ENCODE peak calls at places on chromosome 13, in seven cellular contexts. One of them, this sample, is unnamed.

GRCh38 chr13:106373989-106374572 is 161.4 kb downstream of the EFNB2 start:
- DNase-seq in choroid plexus epithelial cell: peak
- DNase-seq in cardiac muscle cell: no peak
- DNase-seq in hepatocyte: peak
- DNase-seq in fibroblast of lung: peak
- DNase-seq in ovary: no peak
- DNase-seq in AG10803: peak
- DNase-seq in this sample: no peak

GRCh38 chr13:97273341-97273831 is 51.3 kb downstream of the MBNL2 start:
- DNase-seq in choroid plexus epithelial cell: no peak
- DNase-seq in cardiac muscle cell: no peak
- DNase-seq in hepatocyte: no peak
- DNase-seq in fibroblast of lung: peak
- DNase-seq in ovary: no peak
- DNase-seq in AG10803: peak
- DNase-seq in this sample: no peak

GRCh38 chr13:91347996-91348905 is 764 bp downstream of the MIR17HG start:
- DNase-seq in choroid plexus epithelial cell: peak
- DNase-seq in cardiac muscle cell: peak
- DNase-seq in hepatocyte: peak
- DNase-seq in fibroblast of lung: peak
- DNase-seq in ovary: peak
- DNase-seq in AG10803: peak
- DNase-seq in this sample: no peak

GRCh38 chr13:42078113-42078769 is 29.8 kb downstream of the DGKH start:
- DNase-seq in choroid plexus epithelial cell: no peak
- DNase-seq in cardiac muscle cell: peak
- DNase-seq in hepatocyte: no peak
- DNase-seq in fibroblast of lung: no peak
- DNase-seq in ovary: no peak
- DNase-seq in AG10803: peak
- DNase-seq in this sample: no peak

GRCh38 chr13:80334582-80335260 is 6.2 kb downstream of the SPRY2 start:
- DNase-seq in choroid plexus epithelial cell: peak
- DNase-seq in cardiac muscle cell: no peak
- DNase-seq in hepatocyte: no peak
- DNase-seq in fibroblast of lung: peak
- DNase-seq in ovary: no peak
- DNase-seq in AG10803: no peak
- DNase-seq in this sample: no peak

GRCh38 chr13:40341501-40341900 is 324.9 kb downstream of the FOXO1 start:
- DNase-seq in choroid plexus epithelial cell: no peak
- DNase-seq in cardiac muscle cell: no peak
- DNase-seq in hepatocyte: no peak
- DNase-seq in fibroblast of lung: no peak
- DNase-seq in ovary: no peak
- DNase-seq in AG10803: no peak
- DNase-seq in this sample: no peak

GRCh38 chr13:109835321-109835720 is 48.9 kb upstream of the IRS2 start:
- DNase-seq in choroid plexus epithelial cell: peak
- DNase-seq in cardiac muscle cell: no peak
- DNase-seq in hepatocyte: no peak
- DNase-seq in fibroblast of lung: peak
- DNase-seq in ovary: no peak
- DNase-seq in AG10803: peak
- DNase-seq in this sample: no peak

GRCh38 chr13:110187501-110188161 is 119.3 kb downstream of the COL4A1 start:
- DNase-seq in choroid plexus epithelial cell: peak
- DNase-seq in cardiac muscle cell: peak
- DNase-seq in hepatocyte: peak
- DNase-seq in fibroblast of lung: peak
- DNase-seq in ovary: no peak
- DNase-seq in AG10803: peak
- DNase-seq in this sample: no peak

GRCh38 chr13:96020155-96020575 is 33.0 kb downstream of the UGGT2 start:
- DNase-seq in choroid plexus epithelial cell: peak
- DNase-seq in cardiac muscle cell: peak
- DNase-seq in hepatocyte: peak
- DNase-seq in fibroblast of lung: peak
- DNase-seq in ovary: no peak
- DNase-seq in AG10803: peak
- DNase-seq in this sample: peak

GRCh38 chr13:40403509-40404241 is 262.8 kb downstream of the FOXO1 start:
- DNase-seq in choroid plexus epithelial cell: no peak
- DNase-seq in cardiac muscle cell: no peak
- DNase-seq in hepatocyte: no peak
- DNase-seq in fibroblast of lung: no peak
- DNase-seq in ovary: no peak
- DNase-seq in AG10803: no peak
- DNase-seq in this sample: no peak

GRCh38 chr13:107864543-107865460 is 350.5 kb downstream of the LIG4 start:
- DNase-seq in choroid plexus epithelial cell: peak
- DNase-seq in cardiac muscle cell: peak
- DNase-seq in hepatocyte: peak
- DNase-seq in fibroblast of lung: peak
- DNase-seq in ovary: no peak
- DNase-seq in AG10803: peak
- DNase-seq in this sample: peak

GRCh38 chr13:75857291-75857690 is 221.2 kb downstream of the LMO7 start:
- DNase-seq in choroid plexus epithelial cell: no peak
- DNase-seq in cardiac muscle cell: no peak
- DNase-seq in hepatocyte: no peak
- DNase-seq in fibroblast of lung: no peak
- DNase-seq in ovary: no peak
- DNase-seq in AG10803: no peak
- DNase-seq in this sample: no peak

DNA sequence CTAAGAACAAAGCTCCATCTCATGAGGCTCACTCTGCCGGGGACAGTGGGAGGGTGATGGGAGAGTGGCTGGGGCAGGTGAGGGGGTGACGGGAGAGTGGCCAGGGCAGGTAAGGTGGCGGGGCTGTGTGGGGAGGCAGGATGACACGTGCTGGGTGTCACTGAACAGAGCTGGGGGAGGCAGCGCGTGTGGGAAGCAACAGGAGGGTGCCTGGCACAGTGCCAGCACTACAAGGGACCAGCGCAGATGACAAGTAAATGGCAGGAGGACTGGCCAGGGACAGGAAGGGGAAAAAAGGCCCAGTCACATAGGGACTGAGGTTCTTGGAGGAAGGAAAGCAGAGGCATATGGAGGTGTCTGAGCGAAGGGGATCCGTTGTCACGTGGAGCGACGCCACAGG is 129.9 kb downstream of the RNF17 start:
- DNase-seq in choroid plexus epithelial cell: no peak
- DNase-seq in cardiac muscle cell: no peak
- DNase-seq in hepatocyte: no peak
- DNase-seq in fibroblast of lung: no peak
- DNase-seq in ovary: peak
- DNase-seq in AG10803: no peak
- DNase-seq in this sample: no peak
- TF ChIP-seq CTCF in choroid plexus epithelial cell: no peak
- TF ChIP-seq CTCF in cardiac muscle cell: no peak
- TF ChIP-seq CTCF in hepatocyte: no peak
- TF ChIP-seq CTCF in fibroblast of lung: no peak
- TF ChIP-seq CTCF in ovary: no peak
- TF ChIP-seq CTCF in AG10803: no peak
- TF ChIP-seq CTCF in this sample: no peak

DNA sequence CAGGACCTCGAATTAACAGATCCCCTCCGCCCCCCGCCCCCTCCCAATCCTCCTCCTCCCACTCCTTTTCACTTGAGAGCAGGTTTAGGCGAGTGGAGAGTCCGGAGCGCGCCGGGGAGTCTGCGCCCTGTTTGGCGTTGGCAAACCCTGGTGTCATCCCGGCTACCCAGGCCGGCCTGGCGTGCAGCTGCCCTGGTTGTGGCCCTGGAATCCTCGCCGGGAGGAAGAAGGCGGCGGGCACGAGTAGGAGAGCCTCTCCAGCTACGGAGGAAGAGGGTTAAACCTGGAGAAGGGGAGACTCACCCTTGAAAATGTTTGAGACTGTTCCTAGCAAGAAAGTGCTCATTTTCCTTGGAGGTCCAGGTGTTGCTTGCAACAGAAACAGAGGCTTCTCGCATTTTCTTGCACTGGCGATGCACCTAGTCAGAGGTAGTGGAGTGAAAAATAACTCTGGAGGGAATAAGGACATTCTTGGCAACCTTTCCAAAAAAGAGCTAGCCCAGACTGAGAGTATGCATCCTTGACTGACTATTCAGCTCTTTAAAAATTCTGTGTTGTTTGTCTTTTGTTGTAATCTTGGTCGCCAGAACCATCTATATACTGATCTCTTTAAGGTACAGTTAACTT is 1.3 kb upstream of the SOX21 start:
- DNase-seq in choroid plexus epithelial cell: no peak
- DNase-seq in cardiac muscle cell: no peak
- DNase-seq in hepatocyte: no peak
- DNase-seq in fibroblast of lung: no peak
- DNase-seq in ovary: no peak
- DNase-seq in AG10803: no peak
- DNase-seq in this sample: no peak
- H3K4me3 ChIP-seq in choroid plexus epithelial cell: no peak
- H3K4me3 ChIP-seq in cardiac muscle cell: peak
- H3K4me3 ChIP-seq in hepatocyte: peak
- H3K4me3 ChIP-seq in fibroblast of lung: no peak
- H3K4me3 ChIP-seq in ovary: no peak
- H3K4me3 ChIP-seq in AG10803: no peak
- H3K4me3 ChIP-seq in this sample: no peak

GRCh38 chr13:112840472-112841302 is 128.3 kb upstream of the MCF2L start:
- DNase-seq in choroid plexus epithelial cell: no peak
- DNase-seq in cardiac muscle cell: no peak
- DNase-seq in hepatocyte: no peak
- DNase-seq in fibroblast of lung: no peak
- DNase-seq in ovary: no peak
- DNase-seq in AG10803: no peak
- DNase-seq in this sample: no peak
- TF ChIP-seq CTCF in choroid plexus epithelial cell: no peak
- TF ChIP-seq CTCF in cardiac muscle cell: no peak
- TF ChIP-seq CTCF in hepatocyte: no peak
- TF ChIP-seq CTCF in fibroblast of lung: no peak
- TF ChIP-seq CTCF in ovary: no peak
- TF ChIP-seq CTCF in AG10803: no peak
- TF ChIP-seq CTCF in this sample: no peak

GRCh38 chr13:105219636-105220035 is 1315.8 kb downstream of the EFNB2 start:
- DNase-seq in choroid plexus epithelial cell: peak
- DNase-seq in cardiac muscle cell: no peak
- DNase-seq in hepatocyte: no peak
- DNase-seq in fibroblast of lung: peak
- DNase-seq in ovary: no peak
- DNase-seq in AG10803: no peak
- DNase-seq in this sample: no peak
- H3K4me3 ChIP-seq in choroid plexus epithelial cell: no peak
- H3K4me3 ChIP-seq in cardiac muscle cell: no peak
- H3K4me3 ChIP-seq in hepatocyte: no peak
- H3K4me3 ChIP-seq in fibroblast of lung: no peak
- H3K4me3 ChIP-seq in ovary: no peak
- H3K4me3 ChIP-seq in AG10803: no peak
- H3K4me3 ChIP-seq in this sample: no peak

GRCh38 chr13:31476753-31477152 is 262.6 kb upstream of the RXFP2 start:
- DNase-seq in choroid plexus epithelial cell: peak
- DNase-seq in cardiac muscle cell: no peak
- DNase-seq in hepatocyte: no peak
- DNase-seq in fibroblast of lung: peak
- DNase-seq in ovary: no peak
- DNase-seq in AG10803: no peak
- DNase-seq in this sample: no peak
- TF ChIP-seq CTCF in choroid plexus epithelial cell: no peak
- TF ChIP-seq CTCF in cardiac muscle cell: no peak
- TF ChIP-seq CTCF in hepatocyte: no peak
- TF ChIP-seq CTCF in fibroblast of lung: no peak
- TF ChIP-seq CTCF in ovary: no peak
- TF ChIP-seq CTCF in AG10803: peak
- TF ChIP-seq CTCF in this sample: no peak

GRCh38 chr13:29846475-29847256 is 3.8 kb downstream of the UBL3 start:
- DNase-seq in choroid plexus epithelial cell: no peak
- DNase-seq in cardiac muscle cell: no peak
- DNase-seq in hepatocyte: no peak
- DNase-seq in fibroblast of lung: no peak
- DNase-seq in ovary: no peak
- DNase-seq in AG10803: no peak
- DNase-seq in this sample: no peak
- H3K4me3 ChIP-seq in choroid plexus epithelial cell: peak
- H3K4me3 ChIP-seq in cardiac muscle cell: peak
- H3K4me3 ChIP-seq in hepatocyte: peak
- H3K4me3 ChIP-seq in fibroblast of lung: peak
- H3K4me3 ChIP-seq in ovary: peak
- H3K4me3 ChIP-seq in AG10803: peak
- H3K4me3 ChIP-seq in this sample: no peak

GRCh38 chr13:25729201-25729600 is 322.6 kb downstream of the SHISA2 start:
- DNase-seq in choroid plexus epithelial cell: no peak
- DNase-seq in cardiac muscle cell: no peak
- DNase-seq in hepatocyte: no peak
- DNase-seq in fibroblast of lung: no peak
- DNase-seq in ovary: no peak
- DNase-seq in AG10803: no peak
- DNase-seq in this sample: no peak

GRCh38 chr13:25722893-25723292 is 328.9 kb downstream of the SHISA2 start:
- DNase-seq in choroid plexus epithelial cell: no peak
- DNase-seq in cardiac muscle cell: no peak
- DNase-seq in hepatocyte: no peak
- DNase-seq in fibroblast of lung: no peak
- DNase-seq in ovary: no peak
- DNase-seq in AG10803: no peak
- DNase-seq in this sample: no peak

GRCh38 chr13:25727776-25728175 is 324.0 kb downstream of the SHISA2 start:
- DNase-seq in choroid plexus epithelial cell: no peak
- DNase-seq in cardiac muscle cell: no peak
- DNase-seq in hepatocyte: no peak
- DNase-seq in fibroblast of lung: no peak
- DNase-seq in ovary: no peak
- DNase-seq in AG10803: no peak
- DNase-seq in this sample: no peak

GRCh38 chr13:25727250-25727649 is 324.6 kb downstream of the SHISA2 start:
- DNase-seq in choroid plexus epithelial cell: no peak
- DNase-seq in cardiac muscle cell: no peak
- DNase-seq in hepatocyte: peak
- DNase-seq in fibroblast of lung: no peak
- DNase-seq in ovary: no peak
- DNase-seq in AG10803: no peak
- DNase-seq in this sample: peak

GRCh38 chr13:25725104-25725503 is 326.7 kb downstream of the SHISA2 start:
- DNase-seq in choroid plexus epithelial cell: no peak
- DNase-seq in cardiac muscle cell: no peak
- DNase-seq in hepatocyte: no peak
- DNase-seq in fibroblast of lung: no peak
- DNase-seq in ovary: no peak
- DNase-seq in AG10803: no peak
- DNase-seq in this sample: no peak
- TF ChIP-seq CTCF in choroid plexus epithelial cell: peak
- TF ChIP-seq CTCF in cardiac muscle cell: no peak
- TF ChIP-seq CTCF in hepatocyte: no peak
- TF ChIP-seq CTCF in fibroblast of lung: no peak
- TF ChIP-seq CTCF in ovary: no peak
- TF ChIP-seq CTCF in AG10803: no peak
- TF ChIP-seq CTCF in this sample: no peak

DNA sequence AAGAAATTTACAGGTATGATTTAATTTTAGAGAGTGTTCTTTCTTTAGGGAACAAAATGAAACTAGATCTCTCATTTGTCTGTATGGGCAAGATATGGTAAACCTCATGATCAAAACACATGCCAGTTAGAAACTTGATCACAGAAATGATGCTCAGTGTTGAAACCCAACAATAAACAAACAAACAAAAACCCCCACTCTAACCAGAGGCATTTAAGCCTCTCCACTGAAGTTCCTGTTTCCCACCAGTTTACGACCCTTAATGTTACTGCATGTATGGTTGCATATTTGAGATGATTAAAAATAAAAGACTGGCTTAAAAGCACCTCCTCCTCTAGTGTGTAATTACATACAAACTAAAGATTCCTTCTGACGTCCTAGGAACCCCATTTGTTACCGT is 293.3 kb upstream of the MAB21L1 start:
- DNase-seq in choroid plexus epithelial cell: peak
- DNase-seq in cardiac muscle cell: no peak
- DNase-seq in hepatocyte: no peak
- DNase-seq in fibroblast of lung: no peak
- DNase-seq in ovary: no peak
- DNase-seq in AG10803: peak
- DNase-seq in this sample: no peak
- H3K4me3 ChIP-seq in choroid plexus epithelial cell: no peak
- H3K4me3 ChIP-seq in cardiac muscle cell: no peak
- H3K4me3 ChIP-seq in hepatocyte: no peak
- H3K4me3 ChIP-seq in fibroblast of lung: no peak
- H3K4me3 ChIP-seq in ovary: no peak
- H3K4me3 ChIP-seq in AG10803: no peak
- H3K4me3 ChIP-seq in this sample: no peak